ENCODE peak calls at places on chromosomes 13 and 19, in eight cellular contexts. One of them, this sample, is unnamed.

GRCh38 chr13:44212633-44213387 is 160.8 kb upstream of the SERP2 start:
- DNase-seq in HepG2: no peak
- DNase-seq in K562: no peak
- DNase-seq in GM12878: no peak
- DNase-seq in HCT116: no peak
- DNase-seq in A549: no peak
- DNase-seq in Panc1: no peak
- DNase-seq in GM23338: peak; percentile 19
- DNase-seq in this sample: no peak

GRCh38 chr19:6066661-6067646 is 43.3 kb downstream of the RFX2 start:
- DNase-seq in HepG2: peak; percentile 97
- DNase-seq in GM23338: peak; percentile 98
- DNase-seq in K562: peak; percentile 58
- DNase-seq in A549: peak; percentile 86
- DNase-seq in HCT116: no peak
- DNase-seq in GM12878: no peak
- DNase-seq in Panc1: no peak
- DNase-seq in this sample: peak; percentile 88

GRCh38 chr19:46610413-46610775 is 9.3 kb downstream of the CALM3 start:
- DNase-seq in Panc1: no peak
- DNase-seq in GM12878: no peak
- DNase-seq in HepG2: no peak
- DNase-seq in A549: no peak
- DNase-seq in HCT116: no peak
- DNase-seq in K562: peak; percentile 10
- DNase-seq in GM23338: no peak
- DNase-seq in this sample: no peak

GRCh38 chr19:4360081-4360569 is 16.8 kb downstream of the MPND start:
- DNase-seq in GM23338: no peak
- DNase-seq in K562: no peak
- DNase-seq in A549: no peak
- DNase-seq in GM12878: no peak
- DNase-seq in HepG2: no peak
- DNase-seq in Panc1: no peak
- DNase-seq in HCT116: no peak
- DNase-seq in this sample: no peak

GRCh38 chr19:1223018-1223855 is 14.6 kb downstream of the CBARP start:
- DNase-seq in A549: no peak
- DNase-seq in HepG2: no peak
- DNase-seq in GM23338: peak; percentile 81
- DNase-seq in GM12878: no peak
- DNase-seq in HCT116: no peak
- DNase-seq in K562: no peak
- DNase-seq in Panc1: no peak
- DNase-seq in this sample: peak; percentile 45

GRCh38 chr13:50071399-50071798 is 56.2 kb downstream of the KCNRG start:
- DNase-seq in K562: no peak
- DNase-seq in Panc1: no peak
- DNase-seq in HCT116: no peak
- DNase-seq in HepG2: no peak
- DNase-seq in GM12878: no peak
- DNase-seq in A549: no peak
- DNase-seq in GM23338: no peak
- DNase-seq in this sample: no peak

GRCh38 chr19:6216996-6217751 is 62.6 kb downstream of the MLLT1 start:
- DNase-seq in K562: peak; percentile 78
- DNase-seq in GM23338: peak; percentile 89
- DNase-seq in HepG2: no peak
- DNase-seq in HCT116: no peak
- DNase-seq in Panc1: no peak
- DNase-seq in A549: no peak
- DNase-seq in GM12878: no peak
- DNase-seq in this sample: no peak

GRCh38 chr19:35042056-35042730 is 672 bp downstream of the HPN start:
- DNase-seq in GM12878: no peak
- DNase-seq in K562: no peak
- DNase-seq in HCT116: no peak
- DNase-seq in HepG2: peak; percentile 89
- DNase-seq in GM23338: no peak
- DNase-seq in A549: no peak
- DNase-seq in Panc1: no peak
- DNase-seq in this sample: no peak

GRCh38 chr19:47273313-47274070 is 1.2 kb upstream of the INAFM1 start:
- DNase-seq in A549: peak; percentile 96
- DNase-seq in K562: peak; percentile 86
- DNase-seq in Panc1: no peak
- DNase-seq in GM12878: no peak
- DNase-seq in HepG2: peak; percentile 84
- DNase-seq in GM23338: peak; percentile 95
- DNase-seq in HCT116: peak; percentile 75
- DNase-seq in this sample: peak; percentile 87

GRCh38 chr13:52921194-52921593 is 72.8 kb upstream of the PCDH8 start:
- DNase-seq in GM23338: no peak
- DNase-seq in Panc1: no peak
- DNase-seq in HepG2: no peak
- DNase-seq in HCT116: no peak
- DNase-seq in A549: no peak
- DNase-seq in GM12878: peak; percentile 72
- DNase-seq in K562: no peak
- DNase-seq in this sample: peak; percentile 10

GRCh38 chr19:10602330-10603083 is 15.4 kb upstream of the AP1M2 start:
- DNase-seq in A549: peak; percentile 83
- DNase-seq in HCT116: peak; percentile 26
- DNase-seq in Panc1: no peak
- DNase-seq in GM12878: no peak
- DNase-seq in K562: peak; percentile 99
- DNase-seq in GM23338: peak; percentile 91
- DNase-seq in HepG2: peak; percentile 31
- DNase-seq in this sample: peak; percentile 67

GRCh38 chr13:97528518-97528917 is 94.5 kb downstream of the RAP2A start:
- DNase-seq in Panc1: no peak
- DNase-seq in GM12878: no peak
- DNase-seq in GM23338: no peak
- DNase-seq in HCT116: no peak
- DNase-seq in HepG2: no peak
- DNase-seq in A549: no peak
- DNase-seq in K562: no peak
- DNase-seq in this sample: no peak

GRCh38 chr13:99617474-99618255 is 116.4 kb downstream of the TM9SF2 start:
- DNase-seq in GM12878: no peak
- DNase-seq in K562: peak; percentile 26
- DNase-seq in HCT116: peak; percentile 18
- DNase-seq in GM23338: peak; percentile 89
- DNase-seq in A549: peak; percentile 40
- DNase-seq in HepG2: peak; percentile 33
- DNase-seq in Panc1: peak; percentile 18
- DNase-seq in this sample: no peak

GRCh38 chr13:44474122-44474910 is 100.7 kb downstream of the SERP2 start:
- DNase-seq in HCT116: peak; percentile 75
- DNase-seq in K562: no peak
- DNase-seq in A549: peak; percentile 24
- DNase-seq in Panc1: no peak
- DNase-seq in GM12878: no peak
- DNase-seq in HepG2: peak; percentile 3
- DNase-seq in GM23338: peak; percentile 38
- DNase-seq in this sample: no peak

GRCh38 chr19:39471756-39472536 is 8.7 kb upstream of the TIMM50 start:
- DNase-seq in GM12878: no peak
- DNase-seq in HepG2: no peak
- DNase-seq in Panc1: no peak
- DNase-seq in GM23338: no peak
- DNase-seq in HCT116: no peak
- DNase-seq in A549: no peak
- DNase-seq in K562: no peak
- DNase-seq in this sample: no peak

GRCh38 chr19:46189971-46190335 is 39.6 kb upstream of the IGFL1 start:
- DNase-seq in K562: no peak
- DNase-seq in GM23338: no peak
- DNase-seq in Panc1: no peak
- DNase-seq in HepG2: peak; percentile 52
- DNase-seq in A549: no peak
- DNase-seq in HCT116: no peak
- DNase-seq in GM12878: no peak
- DNase-seq in this sample: no peak

GRCh38 chr13:41546372-41547252 is 89.3 kb downstream of the RGCC start:
- DNase-seq in HCT116: no peak
- DNase-seq in HepG2: peak; percentile 21
- DNase-seq in Panc1: no peak
- DNase-seq in GM23338: no peak
- DNase-seq in A549: no peak
- DNase-seq in K562: no peak
- DNase-seq in GM12878: no peak
- DNase-seq in this sample: no peak

DNA sequence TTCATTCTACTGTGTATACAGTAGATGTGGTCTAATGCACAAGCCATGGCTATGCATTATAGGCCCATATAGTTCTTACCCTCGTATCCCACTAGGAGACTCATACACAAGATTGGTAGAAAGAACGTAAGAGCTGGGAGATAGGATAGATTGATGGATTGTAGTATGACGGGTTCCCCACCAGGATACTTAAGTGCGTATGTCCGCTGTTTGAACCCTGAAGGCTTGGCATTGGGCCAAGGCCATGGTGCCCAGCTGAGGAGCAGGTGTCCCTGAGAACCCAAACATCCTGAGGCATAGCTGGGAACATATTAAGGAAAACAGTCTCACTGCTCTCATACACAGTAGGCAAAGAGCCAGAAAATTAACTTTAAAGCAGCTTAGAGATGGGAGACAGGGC is 617.5 kb upstream of the KLF12 start:
- DNase-seq in HCT116: no peak
- DNase-seq in GM23338: no peak
- DNase-seq in GM12878: no peak
- DNase-seq in A549: no peak
- DNase-seq in K562: no peak
- DNase-seq in HepG2: no peak
- DNase-seq in Panc1: no peak
- DNase-seq in this sample: no peak
- TF ChIP-seq REST in HCT116: no peak
- TF ChIP-seq REST in GM23338: no peak
- TF ChIP-seq REST in GM12878: no peak
- TF ChIP-seq REST in A549: no peak
- TF ChIP-seq REST in K562: no peak
- TF ChIP-seq REST in HepG2: no peak
- TF ChIP-seq REST in Panc1: no peak
- TF ChIP-seq REST in this sample: no peak

DNA sequence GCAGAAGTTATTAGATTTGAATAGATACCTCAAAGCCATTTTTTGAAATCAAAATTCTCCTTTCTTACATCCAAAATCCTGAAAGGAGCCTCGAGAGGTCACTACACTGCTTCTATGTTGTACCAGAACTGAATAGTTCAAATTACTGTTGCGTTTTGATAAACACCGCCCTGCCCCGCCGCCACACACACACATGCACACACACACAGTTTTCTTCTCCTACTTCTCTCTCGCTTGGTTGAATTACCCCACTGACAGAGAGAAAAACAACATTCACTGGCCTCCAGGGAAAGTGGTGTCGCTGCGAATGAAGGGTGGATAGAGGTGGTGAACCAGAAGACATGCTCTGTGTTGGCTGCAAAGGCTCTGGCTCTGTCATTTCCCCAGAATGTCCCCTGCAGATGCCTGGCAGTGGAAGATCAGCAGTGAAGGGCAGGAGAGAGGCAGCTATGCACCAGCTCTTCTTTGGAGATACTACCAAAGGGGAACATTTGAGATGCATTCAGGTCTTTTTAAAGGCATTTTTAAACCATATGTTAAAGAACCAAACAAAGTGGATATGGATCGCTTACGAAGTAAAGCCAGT is 183.3 kb upstream of the RFC3 start:
- DNase-seq in HCT116: no peak
- DNase-seq in Panc1: no peak
- DNase-seq in GM12878: no peak
- DNase-seq in K562: no peak
- DNase-seq in A549: no peak
- DNase-seq in GM23338: peak; percentile 11
- DNase-seq in HepG2: no peak
- DNase-seq in this sample: no peak
- TF ChIP-seq REST in HCT116: no peak
- TF ChIP-seq REST in Panc1: no peak
- TF ChIP-seq REST in GM12878: no peak
- TF ChIP-seq REST in K562: no peak
- TF ChIP-seq REST in A549: no peak
- TF ChIP-seq REST in GM23338: no peak
- TF ChIP-seq REST in HepG2: no peak
- TF ChIP-seq REST in this sample: no peak

GRCh38 chr19:56947206-56947605 is 106.7 kb upstream of the PEG3 start:
- DNase-seq in GM12878: no peak
- DNase-seq in HepG2: no peak
- DNase-seq in K562: no peak
- DNase-seq in HCT116: no peak
- DNase-seq in Panc1: no peak
- DNase-seq in GM23338: no peak
- DNase-seq in A549: no peak
- DNase-seq in this sample: no peak

GRCh38 chr19:56946164-56946563 is 105.6 kb upstream of the PEG3 start:
- DNase-seq in A549: no peak
- DNase-seq in K562: no peak
- DNase-seq in Panc1: no peak
- DNase-seq in HCT116: no peak
- DNase-seq in GM23338: no peak
- DNase-seq in GM12878: no peak
- DNase-seq in HepG2: no peak
- DNase-seq in this sample: no peak

GRCh38 chr19:56953411-56953810 is 112.9 kb upstream of the PEG3 start:
- DNase-seq in GM12878: no peak
- DNase-seq in K562: no peak
- DNase-seq in GM23338: no peak
- DNase-seq in HepG2: no peak
- DNase-seq in A549: no peak
- DNase-seq in Panc1: no peak
- DNase-seq in HCT116: no peak
- DNase-seq in this sample: no peak

GRCh38 chr19:56951672-56952071 is 111.1 kb upstream of the PEG3 start:
- DNase-seq in Panc1: no peak
- DNase-seq in HepG2: no peak
- DNase-seq in A549: no peak
- DNase-seq in GM12878: no peak
- DNase-seq in HCT116: no peak
- DNase-seq in GM23338: no peak
- DNase-seq in K562: no peak
- DNase-seq in this sample: no peak

GRCh38 chr19:56949651-56950050 is 109.1 kb upstream of the PEG3 start:
- DNase-seq in GM23338: no peak
- DNase-seq in HCT116: no peak
- DNase-seq in HepG2: no peak
- DNase-seq in Panc1: no peak
- DNase-seq in GM12878: no peak
- DNase-seq in A549: no peak
- DNase-seq in K562: no peak
- DNase-seq in this sample: no peak
- TF ChIP-seq REST in GM23338: no peak
- TF ChIP-seq REST in HCT116: no peak
- TF ChIP-seq REST in HepG2: no peak
- TF ChIP-seq REST in Panc1: no peak
- TF ChIP-seq REST in GM12878: no peak
- TF ChIP-seq REST in A549: no peak
- TF ChIP-seq REST in K562: no peak
- TF ChIP-seq REST in this sample: no peak

DNA sequence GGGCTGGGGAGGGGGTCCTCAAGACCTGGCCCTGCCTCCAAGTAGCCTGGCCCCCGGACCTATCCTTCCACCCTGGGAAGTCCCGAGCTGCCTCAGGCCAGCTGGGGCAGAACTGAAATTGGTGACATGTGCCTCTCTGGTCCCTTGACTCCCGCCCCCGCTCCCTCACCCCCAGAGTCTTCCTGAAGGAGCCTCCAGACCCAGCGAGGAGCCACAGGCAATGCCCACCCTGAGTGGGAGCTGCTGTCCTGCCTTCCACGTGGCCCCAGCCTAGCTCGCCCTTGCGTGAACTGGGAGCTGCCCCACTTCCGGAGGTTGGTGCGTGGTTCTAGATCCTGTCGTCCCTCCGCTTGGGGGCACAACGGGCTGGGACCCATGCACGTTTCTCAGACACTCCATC is 34.6 kb downstream of the CEBPA start:
- DNase-seq in Panc1: no peak
- DNase-seq in A549: no peak
- DNase-seq in GM12878: no peak
- DNase-seq in GM23338: no peak
- DNase-seq in HepG2: no peak
- DNase-seq in K562: no peak
- DNase-seq in HCT116: no peak
- DNase-seq in this sample: peak; percentile 85
- TF ChIP-seq REST in Panc1: no peak
- TF ChIP-seq REST in A549: no peak
- TF ChIP-seq REST in GM12878: no peak
- TF ChIP-seq REST in GM23338: no peak
- TF ChIP-seq REST in HepG2: no peak
- TF ChIP-seq REST in K562: no peak
- TF ChIP-seq REST in HCT116: no peak
- TF ChIP-seq REST in this sample: no peak

This sample was measured in HL-60.